ENCODE peak calls at places on chromosomes 1 and 21, in nine cellular contexts. Z is RWPE1; K is C1 segment of cervical spinal cord; F is mesenchymal stem cell; R is fibroblast of lung; Y is NK-92 treated with Interleukin-12 subunit alpha and Interleukin-12 subunit beta, amount 100 ng/mL, for 24 hours; X is transverse colon; B is HCT116; N is cardiac fibroblast. T is an unnamed sample.

GRCh38 chr21:35468991-35469390 is 419.9 kb upstream of the RUNX1 start:
- DNase-seq in Z (no peak), K (no peak), F (no peak), R (no peak), Y (no peak), X (no peak), B (no peak), N (no peak), T (no peak)

GRCh38 chr1:42427240-42427639 is 28.6 kb downstream of the ZMYND12 start:
- DNase-seq in Z (no peak), K (no peak), F (no peak), R (no peak), Y (no peak), X (no peak), B (no peak), N (peak), T (no peak)

GRCh38 chr1:236059011-236059410 is 5.9 kb downstream of the NID1 start:
- DNase-seq in Z (no peak), K (no peak), F (no peak), R (no peak), Y (no peak), X (no peak), B (no peak), N (no peak), T (no peak)

GRCh38 chr21:25970254-25970930 is 200.2 kb downstream of the APP start:
- DNase-seq in Z (no peak), K (peak), F (no peak), R (no peak), Y (no peak), X (no peak), B (no peak), N (peak), T (no peak)

GRCh38 chr1:111275079-111275478 is 15.6 kb upstream of the CHIA start:
- DNase-seq in Z (peak), K (peak), F (peak), R (peak), Y (no peak), X (peak), B (no peak), N (peak), T (no peak)

GRCh38 chr1:55155522-55155921 is 59.6 kb downstream of the USP24 start:
- DNase-seq in Z (peak), K (peak), F (no peak), R (peak), Y (no peak), X (peak), B (no peak), N (peak), T (no peak)

GRCh38 chr1:57341721-57342120 is 82.1 kb downstream of the DAB1 start:
- DNase-seq in Z (no peak), K (no peak), F (no peak), R (no peak), Y (no peak), X (no peak), B (no peak), N (no peak), T (no peak)

GRCh38 chr1:244104309-244105060 is 53.4 kb downstream of the ZBTB18 start:
- DNase-seq in Z (peak), K (no peak), F (peak), R (peak), Y (no peak), X (no peak), B (no peak), N (peak), T (no peak)

GRCh38 chr1:171141336-171142051 is 43.6 kb upstream of the FMO2 start:
- DNase-seq in Z (no peak), K (no peak), F (peak), R (peak), Y (no peak), X (peak), B (no peak), N (peak), T (no peak)

T was measured in NCI-H460.